ENCODE peak calls at places on chromosome 18, in six cellular contexts. One of them, this sample, is unnamed.

GRCh38 chr18:74234326-74235171 is 57.2 kb downstream of the CYB5A start:
- DNase-seq in neural progenitor cell: no peak
- DNase-seq in PC-3: peak; percentile 73
- DNase-seq in MM.1S: no peak
- DNase-seq in HCT116: no peak
- DNase-seq in SK-N-SH: no peak
- DNase-seq in this sample: peak; percentile 82

GRCh38 chr18:60984496-60984895 is 348.7 kb upstream of the CDH20 start:
- DNase-seq in MM.1S: no peak
- DNase-seq in SK-N-SH: no peak
- DNase-seq in neural progenitor cell: no peak
- DNase-seq in HCT116: no peak
- DNase-seq in PC-3: no peak
- DNase-seq in this sample: no peak

GRCh38 chr18:24060644-24061043 is 46.1 kb downstream of the TTC39C start:
- DNase-seq in MM.1S: no peak
- DNase-seq in HCT116: no peak
- DNase-seq in neural progenitor cell: no peak
- DNase-seq in SK-N-SH: no peak
- DNase-seq in PC-3: no peak
- DNase-seq in this sample: peak; percentile 20

GRCh38 chr18:76398899-76399612 is 96.0 kb downstream of the ZNF516 start:
- DNase-seq in PC-3: peak; percentile 74
- DNase-seq in SK-N-SH: peak; percentile 93
- DNase-seq in HCT116: peak; percentile 34
- DNase-seq in neural progenitor cell: peak; percentile 89
- DNase-seq in MM.1S: peak; percentile 67
- DNase-seq in this sample: peak; percentile 82

GRCh38 chr18:30086351-30086750 is 956.2 kb downstream of the DSC3 start:
- DNase-seq in HCT116: no peak
- DNase-seq in neural progenitor cell: no peak
- DNase-seq in SK-N-SH: no peak
- DNase-seq in PC-3: no peak
- DNase-seq in MM.1S: peak; percentile 60
- DNase-seq in this sample: no peak

GRCh38 chr18:34942276-34942675 is 98.9 kb upstream of the MAPRE2 start:
- DNase-seq in HCT116: no peak
- DNase-seq in SK-N-SH: no peak
- DNase-seq in neural progenitor cell: no peak
- DNase-seq in MM.1S: no peak
- DNase-seq in PC-3: no peak
- DNase-seq in this sample: peak; percentile 6

GRCh38 chr18:32714571-32715148 is 58.2 kb downstream of the KLHL14 start:
- DNase-seq in HCT116: peak; percentile 28
- DNase-seq in SK-N-SH: peak; percentile 47
- DNase-seq in MM.1S: peak; percentile 60
- DNase-seq in neural progenitor cell: peak; percentile 77
- DNase-seq in PC-3: peak; percentile 56
- DNase-seq in this sample: peak; percentile 62

GRCh38 chr18:80200171-80200931 is 47.0 kb downstream of the PARD6G start:
- DNase-seq in neural progenitor cell: peak; percentile 59
- DNase-seq in SK-N-SH: no peak
- DNase-seq in PC-3: no peak
- DNase-seq in MM.1S: no peak
- DNase-seq in HCT116: no peak
- DNase-seq in this sample: peak; percentile 28

GRCh38 chr18:77346446-77346845 is 96.8 kb downstream of the GALR1 start:
- DNase-seq in MM.1S: no peak
- DNase-seq in neural progenitor cell: no peak
- DNase-seq in SK-N-SH: no peak
- DNase-seq in PC-3: peak; percentile 26
- DNase-seq in HCT116: no peak
- DNase-seq in this sample: peak; percentile 73

GRCh38 chr18:34729740-34730338 is 19.7 kb downstream of the DTNA start:
- DNase-seq in SK-N-SH: no peak
- DNase-seq in HCT116: no peak
- DNase-seq in PC-3: no peak
- DNase-seq in MM.1S: no peak
- DNase-seq in neural progenitor cell: no peak
- DNase-seq in this sample: no peak

GRCh38 chr18:42614619-42615293 is 500.7 kb downstream of the RIT2 start:
- DNase-seq in PC-3: no peak
- DNase-seq in MM.1S: no peak
- DNase-seq in neural progenitor cell: no peak
- DNase-seq in SK-N-SH: peak; percentile 69
- DNase-seq in HCT116: no peak
- DNase-seq in this sample: no peak

GRCh38 chr18:36389027-36389426 is 91.5 kb downstream of the FHOD3 start:
- DNase-seq in neural progenitor cell: no peak
- DNase-seq in MM.1S: no peak
- DNase-seq in HCT116: no peak
- DNase-seq in PC-3: no peak
- DNase-seq in SK-N-SH: no peak
- DNase-seq in this sample: no peak

GRCh38 chr18:21453512-21453862 is 147.0 kb downstream of the ESCO1 start:
- DNase-seq in HCT116: no peak
- DNase-seq in neural progenitor cell: no peak
- DNase-seq in SK-N-SH: no peak
- DNase-seq in MM.1S: no peak
- DNase-seq in PC-3: peak; percentile 45
- DNase-seq in this sample: no peak

GRCh38 chr18:14943486-14943885 is 195.5 kb downstream of the ANKRD30B start:
- DNase-seq in HCT116: no peak
- DNase-seq in MM.1S: no peak
- DNase-seq in neural progenitor cell: no peak
- DNase-seq in SK-N-SH: no peak
- DNase-seq in PC-3: no peak
- DNase-seq in this sample: no peak

GRCh38 chr18:72128649-72129048 is 415.5 kb downstream of the CBLN2 start:
- DNase-seq in neural progenitor cell: no peak
- DNase-seq in MM.1S: no peak
- DNase-seq in PC-3: no peak
- DNase-seq in HCT116: no peak
- DNase-seq in SK-N-SH: no peak
- DNase-seq in this sample: no peak

GRCh38 chr18:41660654-41661053 is 294.4 kb upstream of the PIK3C3 start:
- DNase-seq in SK-N-SH: no peak
- DNase-seq in HCT116: no peak
- DNase-seq in MM.1S: no peak
- DNase-seq in neural progenitor cell: no peak
- DNase-seq in PC-3: peak; percentile 3
- DNase-seq in this sample: no peak

GRCh38 chr18:26909599-26910290 is 44.2 kb upstream of the AQP4 start:
- DNase-seq in SK-N-SH: no peak
- DNase-seq in PC-3: peak; percentile 15
- DNase-seq in HCT116: no peak
- DNase-seq in neural progenitor cell: no peak
- DNase-seq in MM.1S: no peak
- DNase-seq in this sample: peak; percentile 9

GRCh38 chr18:61901334-61901986 is 8.7 kb upstream of the RNF152 start:
- DNase-seq in MM.1S: peak; percentile 72
- DNase-seq in HCT116: peak; percentile 53
- DNase-seq in neural progenitor cell: peak; percentile 78
- DNase-seq in SK-N-SH: peak; percentile 73
- DNase-seq in PC-3: peak; percentile 73
- DNase-seq in this sample: peak; percentile 70

GRCh38 chr18:79385749-79386341 is 9.9 kb upstream of the NFATC1 start:
- DNase-seq in MM.1S: no peak
- DNase-seq in HCT116: no peak
- DNase-seq in neural progenitor cell: no peak
- DNase-seq in SK-N-SH: peak; percentile 40
- DNase-seq in PC-3: no peak
- DNase-seq in this sample: no peak

GRCh38 chr18:8972116-8972515 is 130.4 kb upstream of the NDUFV2 start:
- DNase-seq in MM.1S: no peak
- DNase-seq in HCT116: no peak
- DNase-seq in SK-N-SH: no peak
- DNase-seq in neural progenitor cell: no peak
- DNase-seq in PC-3: no peak
- DNase-seq in this sample: no peak

GRCh38 chr18:37266290-37266689 is 299.3 kb downstream of the CELF4 start:
- DNase-seq in HCT116: no peak
- DNase-seq in SK-N-SH: peak; percentile 64
- DNase-seq in neural progenitor cell: peak; percentile 75
- DNase-seq in MM.1S: no peak
- DNase-seq in PC-3: no peak
- DNase-seq in this sample: no peak

GRCh38 chr18:62044490-62045000 is 142.3 kb downstream of the PIGN start:
- DNase-seq in PC-3: no peak
- DNase-seq in HCT116: no peak
- DNase-seq in SK-N-SH: no peak
- DNase-seq in neural progenitor cell: no peak
- DNase-seq in MM.1S: no peak
- DNase-seq in this sample: peak; percentile 10

GRCh38 chr18:69495841-69496533 is 95.3 kb downstream of the DOK6 start:
- DNase-seq in SK-N-SH: no peak
- DNase-seq in MM.1S: no peak
- DNase-seq in HCT116: no peak
- DNase-seq in PC-3: no peak
- DNase-seq in neural progenitor cell: no peak
- DNase-seq in this sample: no peak

GRCh38 chr18:78804206-78805030 is 175.2 kb upstream of the SALL3 start:
- DNase-seq in SK-N-SH: no peak
- DNase-seq in PC-3: no peak
- DNase-seq in MM.1S: no peak
- DNase-seq in neural progenitor cell: no peak
- DNase-seq in HCT116: no peak
- DNase-seq in this sample: no peak

GRCh38 chr18:713135-713490 is 683 bp upstream of the ENOSF1 start:
- DNase-seq in PC-3: no peak
- DNase-seq in neural progenitor cell: no peak
- DNase-seq in HCT116: no peak
- DNase-seq in SK-N-SH: no peak
- DNase-seq in MM.1S: no peak
- DNase-seq in this sample: no peak

GRCh38 chr18:74268933-74269620 is 22.7 kb downstream of the CYB5A start:
- DNase-seq in MM.1S: no peak
- DNase-seq in PC-3: no peak
- DNase-seq in neural progenitor cell: no peak
- DNase-seq in SK-N-SH: peak; percentile 80
- DNase-seq in HCT116: no peak
- DNase-seq in this sample: no peak

GRCh38 chr18:31652875-31653274 is 31.5 kb downstream of the B4GALT6 start:
- DNase-seq in neural progenitor cell: no peak
- DNase-seq in MM.1S: no peak
- DNase-seq in SK-N-SH: no peak
- DNase-seq in PC-3: no peak
- DNase-seq in HCT116: no peak
- DNase-seq in this sample: no peak

GRCh38 chr18:62999392-62999791 is 284.1 kb downstream of the PHLPP1 start:
- DNase-seq in HCT116: no peak
- DNase-seq in neural progenitor cell: no peak
- DNase-seq in MM.1S: no peak
- DNase-seq in PC-3: peak; percentile 50
- DNase-seq in SK-N-SH: no peak
- DNase-seq in this sample: peak; percentile 81

GRCh38 chr18:40949138-40949949 is 1005.7 kb upstream of the PIK3C3 start:
- DNase-seq in SK-N-SH: no peak
- DNase-seq in HCT116: no peak
- DNase-seq in PC-3: no peak
- DNase-seq in MM.1S: no peak
- DNase-seq in neural progenitor cell: no peak
- DNase-seq in this sample: peak; percentile 1

GRCh38 chr18:35756506-35757117 is 175.1 kb downstream of the GALNT1 start:
- DNase-seq in PC-3: peak; percentile 51
- DNase-seq in HCT116: peak; percentile 40
- DNase-seq in SK-N-SH: peak; percentile 67
- DNase-seq in MM.1S: peak; percentile 64
- DNase-seq in neural progenitor cell: peak; percentile 80
- DNase-seq in this sample: peak; percentile 77

GRCh38 chr18:389658-390357 is 110.7 kb downstream of the COLEC12 start:
- DNase-seq in SK-N-SH: no peak
- DNase-seq in MM.1S: peak; percentile 47
- DNase-seq in neural progenitor cell: no peak
- DNase-seq in HCT116: no peak
- DNase-seq in PC-3: no peak
- DNase-seq in this sample: no peak

GRCh38 chr18:13455470-13455869 is 236.9 kb downstream of the LDLRAD4 start:
- DNase-seq in PC-3: no peak
- DNase-seq in MM.1S: no peak
- DNase-seq in neural progenitor cell: no peak
- DNase-seq in SK-N-SH: peak; percentile 41
- DNase-seq in HCT116: no peak
- DNase-seq in this sample: no peak
- H3K27ac ChIP-seq in PC-3: no peak overlapping the region
- H3K27ac ChIP-seq in MM.1S: no peak overlapping the region
- H3K27ac ChIP-seq in neural progenitor cell: no peak overlapping the region
- H3K27ac ChIP-seq in SK-N-SH: no peak overlapping the region
- H3K27ac ChIP-seq in HCT116: no peak overlapping the region
- H3K27ac ChIP-seq in this sample: no peak overlapping the region

GRCh38 chr18:3603460-3604259 is 153.7 kb downstream of the TGIF1 start:
- DNase-seq in PC-3: peak; percentile 94
- DNase-seq in SK-N-SH: no peak
- DNase-seq in MM.1S: no peak
- DNase-seq in neural progenitor cell: peak; percentile 91
- DNase-seq in HCT116: peak; percentile 94
- DNase-seq in this sample: peak; percentile 98

GRCh38 chr18:3607309-3608098 is 157.5 kb downstream of the TGIF1 start:
- DNase-seq in SK-N-SH: no peak
- DNase-seq in HCT116: no peak
- DNase-seq in MM.1S: no peak
- DNase-seq in PC-3: no peak
- DNase-seq in neural progenitor cell: no peak
- DNase-seq in this sample: no peak

GRCh38 chr18:3605562-3606443 is 155.8 kb downstream of the TGIF1 start:
- DNase-seq in SK-N-SH: no peak
- DNase-seq in MM.1S: no peak
- DNase-seq in HCT116: no peak
- DNase-seq in PC-3: peak; percentile 47
- DNase-seq in neural progenitor cell: peak; percentile 19
- DNase-seq in this sample: peak; percentile 80

GRCh38 chr18:3604260-3604625 is 154.3 kb downstream of the TGIF1 start:
- DNase-seq in PC-3: no peak
- DNase-seq in HCT116: no peak
- DNase-seq in MM.1S: no peak
- DNase-seq in neural progenitor cell: peak; percentile 40
- DNase-seq in SK-N-SH: no peak
- DNase-seq in this sample: no peak

GRCh38 chr18:3604626-3605408 is 154.8 kb downstream of the TGIF1 start:
- DNase-seq in MM.1S: peak; percentile 80
- DNase-seq in SK-N-SH: no peak
- DNase-seq in PC-3: peak; percentile 94
- DNase-seq in HCT116: no peak
- DNase-seq in neural progenitor cell: peak; percentile 39
- DNase-seq in this sample: peak; percentile 94
- TF ChIP-seq EZH2phosphoT487 in MM.1S: no peak
- TF ChIP-seq EZH2phosphoT487 in SK-N-SH: no peak
- TF ChIP-seq EZH2phosphoT487 in PC-3: no peak
- TF ChIP-seq EZH2phosphoT487 in HCT116: no peak
- TF ChIP-seq EZH2phosphoT487 in neural progenitor cell: no peak
- TF ChIP-seq EZH2phosphoT487 in this sample: no peak

GRCh38 chr18:59142274-59142673 is 2.6 kb downstream of the SEC11C start:
- DNase-seq in neural progenitor cell: no peak
- DNase-seq in MM.1S: peak; percentile 68
- DNase-seq in PC-3: no peak
- DNase-seq in HCT116: no peak
- DNase-seq in SK-N-SH: no peak
- DNase-seq in this sample: no peak
- H3K9ac ChIP-seq in neural progenitor cell: no peak overlapping the region
- H3K9ac ChIP-seq in MM.1S: peak overlapping the region; percentile 99
- H3K9ac ChIP-seq in PC-3: no peak overlapping the region
- H3K9ac ChIP-seq in HCT116: no peak overlapping the region
- H3K9ac ChIP-seq in SK-N-SH: no peak overlapping the region
- H3K9ac ChIP-seq in this sample: no peak overlapping the region

GRCh38 chr18:58321986-58322385 is 278.0 kb downstream of the NEDD4L start:
- DNase-seq in SK-N-SH: peak; percentile 78
- DNase-seq in neural progenitor cell: peak; percentile 45
- DNase-seq in HCT116: peak; percentile 74
- DNase-seq in MM.1S: peak; percentile 9
- DNase-seq in PC-3: peak; percentile 95
- DNase-seq in this sample: peak; percentile 94
- H3K27ac ChIP-seq in SK-N-SH: no peak overlapping the region
- H3K27ac ChIP-seq in neural progenitor cell: no peak overlapping the region
- H3K27ac ChIP-seq in HCT116: no peak overlapping the region
- H3K27ac ChIP-seq in MM.1S: no peak overlapping the region
- H3K27ac ChIP-seq in PC-3: peak overlapping the region; percentile 63
- H3K27ac ChIP-seq in this sample: peak overlapping the region; percentile 60